ENCODE peak calls at places on chromosome 15, in ten cellular contexts. Y, N, R, W, K, V, I, U, S and C are unnamed samples.

GRCh38 chr15:75112848-75113492 is 88.7 kb upstream of the C15orf39 start:
- DNase-seq in Y (peak; percentile 73), N (no peak), R (no peak), W (no peak), K (no peak), V (no peak), I (no peak), U (no peak), S (no peak), C (no peak)

GRCh38 chr15:96827981-96828380 is 497.5 kb downstream of the NR2F2 start:
- DNase-seq in Y (no peak), N (no peak), R (no peak), W (no peak), K (no peak), V (no peak), I (no peak), U (no peak), S (no peak), C (no peak)

GRCh38 chr15:71091601-71092000 is 23.7 kb upstream of the THSD4 start:
- DNase-seq in Y (no peak), N (no peak), R (no peak), W (no peak), K (no peak), V (no peak), I (no peak), U (no peak), S (no peak), C (no peak)

GRCh38 chr15:40338921-40339620 is 1.7 kb downstream of the CCDC9B start:
- DNase-seq in Y (no peak), N (no peak), R (no peak), W (no peak), K (peak; percentile 75), V (peak; percentile 28), I (no peak), U (peak; percentile 88), S (no peak), C (no peak)

GRCh38 chr15:85276921-85277320 is 103.5 kb upstream of the AKAP13 start:
- DNase-seq in Y (no peak), N (no peak), R (no peak), W (no peak), K (no peak), V (no peak), I (no peak), U (no peak), S (no peak), C (no peak)

GRCh38 chr15:68585574-68586273 is 6.9 kb downstream of the CORO2B start:
- DNase-seq in Y (no peak), N (no peak), R (no peak), W (no peak), K (no peak), V (no peak), I (no peak), U (no peak), S (no peak), C (no peak)

GRCh38 chr15:68429691-68430470 is 2.1 kb downstream of the ITGA11 start:
- DNase-seq in Y (no peak), N (no peak), R (no peak), W (no peak), K (no peak), V (no peak), I (no peak), U (peak; percentile 7), S (no peak), C (no peak)

GRCh38 chr15:45657769-45658545 is 23.1 kb downstream of the SQOR start:
- DNase-seq in Y (no peak), N (no peak), R (no peak), W (no peak), K (no peak), V (no peak), I (no peak), U (no peak), S (no peak), C (no peak)

GRCh38 chr15:55588070-55588817 is at the start of gene PYGO1:
- DNase-seq in Y (no peak), N (peak; percentile 3), R (no peak), W (no peak), K (no peak), V (peak; percentile 88), I (no peak), U (peak; percentile 68), S (no peak), C (peak; percentile 7)

GRCh38 chr15:100516592-100517489 is 11.9 kb downstream of the CERS3 start:
- DNase-seq in Y (no peak), N (no peak), R (no peak), W (no peak), K (no peak), V (no peak), I (no peak), U (no peak), S (no peak), C (no peak)

GRCh38 chr15:58457466-58457965 is 25.7 kb downstream of the LIPC start:
- DNase-seq in Y (peak; percentile 72), N (no peak), R (no peak), W (no peak), K (no peak), V (no peak), I (no peak), U (no peak), S (no peak), C (no peak)

GRCh38 chr15:91555307-91555706 is 298.2 kb upstream of the SLCO3A1 start:
- DNase-seq in Y (no peak), N (no peak), R (no peak), W (no peak), K (no peak), V (peak; percentile 29), I (no peak), U (no peak), S (no peak), C (no peak)

GRCh38 chr15:65981837-65982696 is 112.8 kb downstream of the RAB11A start:
- DNase-seq in Y (no peak), N (peak; percentile 19), R (no peak), W (peak; percentile 26), K (no peak), V (peak; percentile 96), I (no peak), U (peak; percentile 40), S (peak; percentile 80), C (no peak)

GRCh38 chr15:68751622-68752021 is 69.1 kb downstream of the ANP32A start:
- DNase-seq in Y (no peak), N (no peak), R (no peak), W (no peak), K (no peak), V (no peak), I (no peak), U (no peak), S (no peak), C (no peak)

GRCh38 chr15:61281328-61281727 is 52.2 kb upstream of the RORA start:
- DNase-seq in Y (no peak), N (no peak), R (no peak), W (no peak), K (no peak), V (no peak), I (no peak), U (no peak), S (no peak), C (no peak)

GRCh38 chr15:76973362-76973743 is 21.6 kb upstream of the PSTPIP1 start:
- DNase-seq in Y (no peak), N (peak; percentile 65), R (peak; percentile 15), W (peak; percentile 33), K (no peak), V (peak; percentile 83), I (peak; percentile 21), U (peak; percentile 63), S (no peak), C (no peak)

GRCh38 chr15:70098170-70098460 is 398 bp upstream of the TLE3 start:
- DNase-seq in Y (no peak), N (no peak), R (no peak), W (no peak), K (no peak), V (no peak), I (no peak), U (peak; percentile 77), S (no peak), C (no peak)

GRCh38 chr15:69145694-69146492 is 14.5 kb upstream of the GLCE start:
- DNase-seq in Y (no peak), N (no peak), R (no peak), W (no peak), K (no peak), V (no peak), I (no peak), U (no peak), S (peak; percentile 81), C (no peak)

GRCh38 chr15:77456746-77457618 is 36.3 kb downstream of the HMG20A start:
- DNase-seq in Y (no peak), N (no peak), R (no peak), W (no peak), K (no peak), V (no peak), I (no peak), U (no peak), S (no peak), C (no peak)